ENCODE peak calls at places on chromosome 11, in four cellular contexts. A is effector memory CD4-positive, alpha-beta T cell; R is spleen; T is pancreas. E is an unnamed sample.

GRCh38 chr11:13891911-13892310 is 70.6 kb upstream of the SPON1 start:
- DNase-seq in A (no peak), R (no peak), T (no peak), E (peak)

GRCh38 chr11:70528046-70528793 is 129.9 kb downstream of the CTTN start:
- DNase-seq in A (no peak), R (peak), T (no peak), E (no peak)

GRCh38 chr11:65150513-65151271 is 16.4 kb upstream of the SYVN1 start:
- DNase-seq in A (no peak), R (peak), T (peak), E (no peak)

GRCh38 chr11:134516529-134516928 is 104.5 kb upstream of the B3GAT1 start:
- DNase-seq in A (no peak), R (peak), T (no peak), E (peak)

GRCh38 chr11:4090258-4090657 is 4.3 kb upstream of the RRM1 start:
- DNase-seq in A (no peak), R (no peak), T (no peak), E (peak)

GRCh38 chr11:60338053-60338452 is 11.0 kb downstream of the MS4A6E start:
- DNase-seq in A (no peak), R (no peak), T (no peak), E (no peak)

GRCh38 chr11:103491777-103492176 is 382.6 kb downstream of the DYNC2H1 start:
- DNase-seq in A (no peak), R (no peak), T (no peak), E (no peak)

GRCh38 chr11:61900251-61900650 is 8.9 kb upstream of the FADS3 start:
- DNase-seq in A (no peak), R (no peak), T (no peak), E (no peak)

GRCh38 chr11:96102664-96103068 is 178.8 kb upstream of the MTMR2 start:
- DNase-seq in A (no peak), R (no peak), T (no peak), E (no peak)

GRCh38 chr11:12195773-12196172 is 85.4 kb downstream of the MICAL2 start:
- DNase-seq in A (peak), R (no peak), T (no peak), E (peak)
- H3K4me3 ChIP-seq in A (peak), R (peak), T (no peak), E (peak)

GRCh38 chr11:64035081-64035524 is 628 bp upstream of the FLRT1 start:
- DNase-seq in A (no peak), R (no peak), T (no peak), E (no peak)
- H3K4me3 ChIP-seq in A (no peak), R (no peak), T (peak), E (no peak)

GRCh38 chr11:130428692-130429681 is 578 bp upstream of the ADAMTS8 start:
- DNase-seq in A (no peak), R (no peak), T (no peak), E (no peak)
- H3K4me3 ChIP-seq in A (no peak), R (peak), T (peak), E (no peak)

DNA sequence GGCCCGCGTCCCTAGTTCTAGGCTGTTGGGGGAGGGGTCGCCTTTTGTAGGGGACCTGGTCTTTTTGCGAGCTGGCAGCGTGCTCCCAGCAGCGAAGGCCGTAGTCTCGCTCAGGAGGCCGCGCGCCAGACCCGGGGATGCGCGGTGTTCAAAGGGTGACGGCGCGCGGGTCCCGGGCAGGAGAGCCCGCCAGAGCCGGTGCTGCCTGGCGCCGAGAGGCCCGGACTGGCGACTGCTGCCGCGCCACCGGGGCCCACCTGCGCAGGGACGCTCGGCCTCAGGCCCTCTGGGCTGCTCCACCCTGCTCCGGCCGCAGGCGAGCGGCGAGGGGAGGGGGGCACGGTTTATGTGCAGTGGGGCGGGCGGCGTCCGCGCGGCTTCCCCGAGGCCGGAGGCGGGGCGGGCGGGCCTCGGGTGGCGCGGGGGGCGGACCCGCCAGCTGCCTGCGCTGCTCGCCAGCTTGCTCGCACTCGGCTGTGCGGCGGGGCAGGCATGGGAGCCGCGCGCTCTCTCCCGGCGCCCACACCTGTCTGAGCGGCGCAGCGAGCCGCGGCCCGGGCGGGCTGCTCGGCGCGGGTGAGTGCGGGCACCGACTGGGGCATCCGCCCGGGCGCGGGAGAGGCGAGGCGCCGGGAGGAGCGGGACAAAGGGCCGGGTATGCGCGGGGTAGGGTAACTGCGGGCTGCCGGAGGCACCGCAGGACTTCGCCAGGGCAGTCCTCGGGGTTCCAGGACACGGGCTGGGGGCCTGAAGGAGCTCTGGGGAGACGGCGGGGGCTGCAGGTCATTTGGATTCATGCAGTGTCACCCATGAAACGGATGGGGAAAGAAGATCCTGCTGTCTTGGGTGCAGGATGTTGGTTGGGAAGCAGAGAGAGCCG is at the start of gene PRSS23:
- DNase-seq in A (no peak), R (peak), T (peak), E (no peak)
- H3K4me3 ChIP-seq in A (peak), R (peak), T (peak), E (no peak)

GRCh38 chr11:118915396-118915795 is 10.3 kb downstream of the BCL9L start:
- DNase-seq in A (no peak), R (no peak), T (no peak), E (no peak)

GRCh38 chr11:118911880-118912741 is 13.6 kb downstream of the BCL9L start:
- DNase-seq in A (peak), R (peak), T (peak), E (no peak)

GRCh38 chr11:118914178-118914918 is 11.4 kb downstream of the BCL9L start:
- DNase-seq in A (peak), R (peak), T (peak), E (peak)

GRCh38 chr11:118912742-118913410 is 12.8 kb downstream of the BCL9L start:
- DNase-seq in A (no peak), R (peak), T (no peak), E (no peak)

DNA sequence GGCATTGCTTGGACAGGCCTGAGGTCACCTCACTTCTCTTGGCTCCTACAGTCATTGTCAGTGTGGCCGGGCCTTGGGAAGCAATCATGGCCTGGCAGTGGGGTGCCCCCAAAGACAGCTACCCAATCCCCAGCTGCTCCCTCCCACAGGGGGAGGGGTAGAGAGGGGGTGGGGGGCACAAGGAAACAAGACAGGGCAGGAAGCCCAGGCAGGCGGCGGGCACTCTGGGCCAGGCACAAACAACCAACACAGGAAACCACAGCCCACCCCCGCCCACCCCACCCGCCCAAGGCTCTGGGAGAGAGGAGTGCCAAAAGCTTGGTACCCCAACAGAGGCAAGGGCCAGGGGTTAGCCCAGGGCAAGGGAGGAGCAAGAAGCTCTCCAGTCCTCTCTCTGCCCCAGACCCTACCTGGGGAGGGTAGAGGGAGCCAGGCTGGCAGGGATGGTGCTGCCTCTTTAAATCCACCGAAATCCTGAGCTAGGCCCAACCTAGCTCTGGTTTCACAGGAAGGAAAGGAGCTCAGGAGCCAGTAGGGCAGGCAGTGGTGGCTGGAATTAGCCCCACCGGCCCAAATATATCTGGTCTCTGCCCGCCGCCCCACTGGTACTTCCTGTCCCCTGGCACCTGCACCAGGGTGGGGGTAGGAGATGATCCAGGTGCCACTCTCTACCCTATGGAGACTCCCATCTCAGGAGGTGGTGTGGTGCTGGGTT is 12.2 kb downstream of the BCL9L start:
- DNase-seq in A (peak), R (peak), T (no peak), E (peak)
- H3K4me3 ChIP-seq in A (peak), R (peak), T (no peak), E (peak)

DNA sequence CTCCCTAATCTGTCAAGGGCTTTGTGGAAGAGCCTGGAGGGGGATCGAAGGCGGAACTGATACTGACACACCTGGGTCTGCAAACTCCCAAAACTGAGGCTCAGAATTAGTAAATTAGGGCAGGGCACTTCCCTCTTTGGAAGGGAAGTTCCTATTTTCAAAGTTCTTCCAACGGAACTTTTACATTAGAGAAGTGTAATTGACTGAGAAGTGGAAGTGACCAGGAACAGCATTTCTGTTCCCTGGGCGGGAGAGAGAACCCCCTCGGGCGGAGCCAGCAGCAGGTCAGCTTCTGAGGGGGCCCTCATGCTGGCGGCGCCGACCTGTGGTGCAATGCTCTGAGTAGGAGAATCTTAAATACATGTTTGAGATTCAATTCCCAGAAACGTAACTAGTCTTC is 1.1 kb upstream of the CBL start:
- DNase-seq in A (no peak), R (peak), T (no peak), E (no peak)
- H3K4me3 ChIP-seq in A (no peak), R (peak), T (peak), E (peak)

DNA sequence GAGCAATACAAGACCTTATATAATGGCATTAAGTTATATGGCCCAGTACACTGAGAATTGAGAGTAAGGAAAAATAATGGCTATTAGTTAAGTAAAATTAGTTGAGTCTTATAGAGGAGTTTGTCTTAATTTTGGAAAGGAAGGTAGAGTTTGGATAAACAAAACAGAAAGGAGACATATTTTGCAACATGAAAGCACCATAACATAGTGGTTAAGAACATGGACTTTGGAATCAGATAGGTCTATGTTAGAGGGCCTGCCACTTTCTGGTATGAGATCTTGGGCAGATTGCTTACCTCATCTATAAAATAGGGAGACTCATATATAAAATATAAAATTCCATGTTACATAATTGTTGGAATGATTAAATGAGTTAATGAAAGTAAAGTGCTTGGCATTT is 68.9 kb downstream of the CSTPP1 start:
- DNase-seq in A (no peak), R (no peak), T (no peak), E (no peak)
- H3K4me3 ChIP-seq in A (no peak), R (no peak), T (no peak), E (no peak)

GRCh38 chr11:118971646-118972045 is at the start of gene FOXR1:
- DNase-seq in A (no peak), R (no peak), T (no peak), E (no peak)
- H3K4me3 ChIP-seq in A (no peak), R (no peak), T (no peak), E (no peak)

GRCh38 chr11:125429174-125429707 is 66.8 kb downstream of the FEZ1 start:
- DNase-seq in A (no peak), R (no peak), T (no peak), E (peak)
- H3K4me3 ChIP-seq in A (no peak), R (no peak), T (no peak), E (no peak)

GRCh38 chr11:9895016-9895415 is 231.1 kb downstream of the SWAP70 start:
- DNase-seq in A (no peak), R (no peak), T (no peak), E (no peak)
- H3K4me3 ChIP-seq in A (no peak), R (no peak), T (no peak), E (no peak)